ENCODE peak calls at places on chromosomes 2 and 18, in seven cellular contexts. H, Z, F, G, N, O and D are unnamed samples.

GRCh38 chr2:211766689-211767088 is 771.9 kb downstream of the ERBB4 start:
- DNase-seq in O (no peak), G (no peak), F (no peak), H (peak), N (peak), Z (no peak), D (no peak)

GRCh38 chr18:45793295-45793965 is 32.0 kb upstream of the SIGLEC15 start:
- DNase-seq in Z (no peak), N (no peak), F (no peak), H (no peak), G (no peak), O (no peak), D (no peak)

GRCh38 chr18:62287753-62288668 is 37.1 kb upstream of the TNFRSF11A start:
- DNase-seq in Z (no peak), G (no peak), N (no peak), F (no peak), H (no peak), O (no peak), D (no peak)

GRCh38 chr2:233513953-233514655 is 52.5 kb downstream of the USP40 start:
- DNase-seq in N (no peak), O (no peak), G (no peak), Z (no peak), H (peak), F (no peak), D (no peak)

GRCh38 chr2:26018184-26018716 is 15.6 kb upstream of the RAB10 start:
- DNase-seq in N (peak), O (no peak), G (peak), Z (peak), F (peak), H (peak), D (peak)

GRCh38 chr2:142880275-142880674 is 2.8 kb downstream of the KYNU start:
- DNase-seq in G (no peak), N (no peak), H (no peak), O (no peak), F (no peak), Z (no peak), D (no peak)

GRCh38 chr2:162688403-162688802 is 150.2 kb downstream of the KCNH7 start:
- DNase-seq in Z (no peak), O (no peak), H (no peak), N (no peak), F (no peak), G (no peak), D (no peak)

GRCh38 chr18:21134895-21135294 is 23.3 kb upstream of the ROCK1 start:
- DNase-seq in G (no peak), O (no peak), N (no peak), H (no peak), F (no peak), Z (no peak), D (no peak)

GRCh38 chr2:169363570-169364150 is 1.3 kb upstream of the LRP2 start:
- DNase-seq in O (no peak), Z (peak), G (no peak), H (no peak), F (peak), N (peak), D (no peak)

GRCh38 chr2:224145751-224146355 is 106.8 kb upstream of the SERPINE2 start:
- DNase-seq in G (no peak), Z (no peak), O (no peak), H (no peak), N (no peak), F (no peak), D (peak)

GRCh38 chr18:12904012-12904516 is 20.0 kb upstream of the PTPN2 start:
- DNase-seq in G (no peak), N (no peak), F (peak), H (no peak), Z (peak), O (no peak), D (no peak)

GRCh38 chr2:726158-726557 is 49.0 kb upstream of the TMEM18 start:
- DNase-seq in F (no peak), G (no peak), Z (no peak), N (no peak), O (no peak), H (no peak), D (no peak)

GRCh38 chr2:61943251-61943650 is 37.8 kb downstream of the COMMD1 start:
- DNase-seq in O (no peak), Z (no peak), H (no peak), N (no peak), G (no peak), F (no peak), D (no peak)

GRCh38 chr2:7795358-7796199 is 878.4 kb downstream of the RNF144A start:
- DNase-seq in H (no peak), N (no peak), O (no peak), F (no peak), Z (no peak), G (no peak), D (no peak)

GRCh38 chr18:74342416-74343043 is 26.9 kb downstream of the C18orf63 start:
- DNase-seq in N (no peak), O (no peak), F (peak), Z (no peak), G (no peak), H (peak), D (no peak)

GRCh38 chr18:5894613-5895299 is 566 bp downstream of the TMEM200C start:
- DNase-seq in G (peak), N (peak), Z (no peak), H (no peak), O (peak), F (no peak), D (no peak)

GRCh38 chr2:240553956-240554480 is 3.8 kb downstream of the ANKMY1 start:
- DNase-seq in F (no peak), H (no peak), N (no peak), O (no peak), Z (no peak), G (no peak), D (no peak)

GRCh38 chr2:183024701-183025100 is 13.6 kb downstream of the NCKAP1 start:
- DNase-seq in G (no peak), O (no peak), H (no peak), N (no peak), F (no peak), Z (no peak), D (no peak)

GRCh38 chr2:177724398-177725287 is 332.1 kb downstream of the AGPS start:
- DNase-seq in N (peak), H (peak), G (peak), F (peak), O (peak), Z (peak), D (peak)

GRCh38 chr2:229927817-229928321 is 5.6 kb downstream of the FBXO36 start:
- DNase-seq in G (no peak), Z (no peak), O (no peak), F (no peak), H (no peak), N (no peak), D (no peak)

GRCh38 chr2:85659324-85659981 is 8.5 kb downstream of the SFTPB start:
- DNase-seq in H (no peak), Z (no peak), F (no peak), G (peak), N (no peak), O (no peak), D (no peak)

GRCh38 chr2:207156451-207157161 is 9.1 kb downstream of the KLF7 start:
- DNase-seq in O (no peak), N (no peak), Z (no peak), G (no peak), H (no peak), F (no peak), D (no peak)

GRCh38 chr2:212943351-212943750 is 208.1 kb downstream of the IKZF2 start:
- DNase-seq in O (no peak), N (no peak), F (no peak), Z (no peak), H (no peak), G (no peak), D (no peak)

GRCh38 chr2:95333888-95334338 is 36.8 kb downstream of the KCNIP3 start:
- DNase-seq in Z (no peak), O (no peak), N (no peak), H (no peak), F (no peak), G (peak), D (peak)

GRCh38 chr18:49392352-49392751 is 68.1 kb downstream of the DYM start:
- DNase-seq in N (no peak), Z (no peak), O (no peak), F (no peak), G (no peak), H (no peak), D (no peak)

GRCh38 chr18:23099621-23100020 is 35.7 kb upstream of the CABLES1 start:
- DNase-seq in F (no peak), Z (no peak), H (peak), N (no peak), O (no peak), G (no peak), D (no peak)

GRCh38 chr2:9187620-9188214 is 18.9 kb upstream of the ASAP2 start:
- DNase-seq in Z (no peak), O (no peak), N (no peak), G (no peak), F (no peak), H (no peak), D (no peak)
- TF ChIP-seq POLR2A in Z (no peak), O (no peak), N (no peak), G (no peak), F (no peak), H (no peak), D (no peak)

DNA sequence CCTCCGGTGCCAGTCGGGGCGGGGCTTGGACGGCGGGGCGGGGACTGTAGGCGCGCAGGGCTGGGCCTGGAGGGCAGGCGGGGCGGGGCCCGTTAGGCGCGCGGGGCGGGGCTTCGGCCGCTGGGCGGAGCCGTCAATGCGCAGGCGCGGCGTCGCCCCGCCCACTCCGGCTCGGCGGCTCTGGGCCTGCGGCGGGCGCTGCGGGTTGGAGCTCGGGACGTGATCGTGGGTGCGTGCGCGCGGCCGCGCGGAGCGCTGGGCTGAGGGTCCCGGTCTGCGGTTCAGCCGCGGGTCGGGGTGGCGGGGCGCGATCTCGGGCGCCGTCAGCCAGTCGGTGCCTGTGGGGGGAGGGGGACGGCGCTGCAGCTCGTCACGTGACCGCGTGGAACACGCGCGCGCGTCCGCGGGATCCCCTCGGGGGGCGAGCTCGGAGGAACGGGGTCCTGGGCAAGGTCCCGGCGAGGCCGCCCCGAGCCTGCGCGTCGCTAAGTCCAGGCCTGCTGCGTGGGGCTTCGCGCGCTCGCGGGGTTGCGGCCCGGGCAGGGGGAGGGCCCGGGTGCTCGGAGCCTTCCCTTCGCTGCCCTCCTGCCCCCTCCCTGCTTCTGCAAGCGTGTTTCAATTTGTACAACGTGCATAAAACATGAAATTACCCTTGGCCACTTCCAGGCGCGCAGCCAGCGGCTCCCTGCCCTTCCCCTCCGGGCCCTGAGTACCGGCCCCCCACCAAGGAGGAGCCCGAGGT is at the start of gene D2HGDH:
- DNase-seq in F (peak), G (peak), H (peak), Z (peak), N (peak), O (peak), D (peak)
- TF ChIP-seq POLR2A in F (peak), G (no peak), H (no peak), Z (peak), N (peak), O (peak), D (peak)

DNA sequence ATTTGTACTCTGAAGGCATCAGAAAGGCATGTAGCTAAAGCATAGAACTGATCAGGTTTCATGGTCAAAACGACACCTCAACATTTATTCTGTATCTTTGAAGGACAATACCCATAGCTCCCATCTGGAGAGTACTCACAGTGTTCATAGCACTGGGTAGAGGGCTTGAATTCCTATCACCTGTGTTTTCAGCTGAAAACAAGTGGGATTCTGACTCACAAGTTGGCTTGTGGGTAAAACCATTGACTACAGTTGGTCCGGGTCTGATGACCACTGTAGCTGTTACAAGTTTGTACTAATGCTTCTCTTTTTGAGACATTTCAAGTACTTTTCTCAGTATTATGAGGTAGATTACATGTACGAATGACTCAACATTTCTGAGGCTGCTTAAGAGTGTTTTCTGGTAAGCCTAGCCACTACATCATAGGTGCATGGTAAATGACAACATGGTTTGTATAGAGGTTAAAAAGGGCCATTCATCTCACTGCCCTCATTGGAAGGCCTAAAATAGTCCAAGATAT is 68.6 kb upstream of the PELI1 start:
- DNase-seq in F (peak), H (no peak), O (no peak), N (no peak), G (no peak), Z (no peak), D (no peak)
- TF ChIP-seq POLR2A in F (no peak), H (no peak), O (no peak), N (no peak), G (no peak), Z (no peak), D (no peak)

GRCh38 chr2:38534746-38535403 is 67.9 kb downstream of the HNRNPLL start:
- DNase-seq in N (no peak), O (no peak), Z (no peak), F (no peak), G (peak), H (no peak), D (no peak)
- TF ChIP-seq POLR2A in N (no peak), O (no peak), Z (no peak), F (no peak), G (peak), H (no peak), D (no peak)

GRCh38 chr18:40313030-40313642 is 1641.9 kb upstream of the PIK3C3 start:
- DNase-seq in O (no peak), F (no peak), Z (no peak), H (no peak), N (no peak), G (no peak), D (no peak)
- TF ChIP-seq POLR2A in O (no peak), F (no peak), Z (no peak), H (no peak), N (no peak), G (no peak), D (no peak)

GRCh38 chr2:230949966-230950832 is 25.2 kb upstream of the GPR55 start:
- DNase-seq in H (peak), N (no peak), O (no peak), G (no peak), F (no peak), Z (no peak), D (no peak)

GRCh38 chr2:230950833-230951339 is 25.8 kb upstream of the GPR55 start:
- DNase-seq in H (peak), N (no peak), O (no peak), G (no peak), F (no peak), Z (no peak), D (no peak)

GRCh38 chr2:230946429-230947234 is 21.6 kb upstream of the GPR55 start:
- DNase-seq in H (peak), F (no peak), N (no peak), O (no peak), G (no peak), Z (no peak), D (no peak)

GRCh38 chr2:230947235-230947576 is 22.2 kb upstream of the GPR55 start:
- DNase-seq in O (no peak), H (no peak), Z (no peak), G (no peak), N (no peak), F (no peak), D (no peak)

DNA sequence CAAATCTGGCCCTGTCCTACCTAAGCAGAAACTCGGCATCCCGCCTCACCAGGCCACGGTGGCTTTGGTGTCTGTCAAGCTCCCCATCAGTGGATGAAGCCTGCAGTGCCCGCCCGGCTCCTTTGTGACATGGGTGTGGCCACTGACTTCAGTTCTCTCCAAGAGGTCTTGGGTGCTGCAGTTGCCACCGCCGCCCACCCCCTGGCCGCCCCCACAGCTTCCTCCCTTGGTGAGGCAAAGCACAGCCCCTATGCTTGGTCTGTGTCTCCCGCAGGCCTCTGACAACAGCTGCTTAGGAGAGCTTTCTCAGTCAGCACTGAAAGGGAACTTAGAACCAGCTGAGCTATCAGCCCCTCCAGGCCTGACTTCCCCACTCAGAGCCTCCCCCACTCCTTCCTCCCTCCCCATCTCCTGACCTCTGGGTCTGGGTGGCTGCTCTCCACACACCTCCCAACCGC is 22.9 kb upstream of the GPR55 start:
- DNase-seq in F (no peak), G (no peak), N (no peak), Z (no peak), O (peak), H (peak), D (no peak)
- TF ChIP-seq POLR2A in F (no peak), G (no peak), N (no peak), Z (no peak), O (peak), H (no peak), D (no peak)

DNA sequence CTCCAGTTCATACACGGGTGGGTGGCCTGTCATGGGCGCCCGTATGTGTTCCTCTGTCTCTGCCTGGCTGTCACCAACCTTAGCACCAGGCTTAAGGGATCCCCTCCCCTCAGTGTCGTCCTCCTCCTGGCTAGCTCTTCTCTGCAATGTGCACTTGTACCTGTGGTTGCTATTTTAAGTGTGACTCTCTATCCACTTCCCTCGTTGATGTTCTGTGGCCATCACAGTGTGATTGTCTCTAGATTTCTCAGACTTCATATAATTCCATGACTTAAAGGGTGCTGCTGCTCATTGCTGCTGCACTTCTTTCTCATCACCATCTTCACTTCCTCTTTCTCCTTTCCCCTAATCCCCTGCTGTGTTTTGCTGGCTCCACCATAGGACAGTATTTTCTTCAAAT is 143.4 kb downstream of the EML6 start:
- DNase-seq in H (no peak), Z (no peak), F (no peak), O (no peak), G (no peak), N (no peak), D (no peak)
- TF ChIP-seq POLR2A in H (no peak), Z (no peak), F (no peak), O (peak), G (no peak), N (no peak), D (no peak)

GRCh38 chr2:172172513-172173217 is 70.0 kb upstream of the DLX2 start:
- DNase-seq in O (peak), N (peak), G (peak), H (peak), Z (peak), F (peak), D (peak)
- TF ChIP-seq POLR2A in O (no peak), N (peak), G (no peak), H (no peak), Z (no peak), F (no peak), D (no peak)

GRCh38 chr2:237196866-237197618 is 111.4 kb downstream of the COPS8 start:
- DNase-seq in H (no peak), N (no peak), O (no peak), F (peak), G (peak), Z (no peak), D (peak)

GRCh38 chr2:237200462-237200861 is 114.8 kb downstream of the COPS8 start:
- DNase-seq in Z (no peak), N (peak), G (peak), O (no peak), F (no peak), H (no peak), D (no peak)

GRCh38 chr2:237199577-237199976 is 113.9 kb downstream of the COPS8 start:
- DNase-seq in G (peak), F (no peak), Z (no peak), H (no peak), O (no peak), N (no peak), D (no peak)

GRCh38 chr2:237199082-237199481 is 113.4 kb downstream of the COPS8 start:
- DNase-seq in G (peak), Z (no peak), F (no peak), H (no peak), O (no peak), N (no peak), D (no peak)

DNA sequence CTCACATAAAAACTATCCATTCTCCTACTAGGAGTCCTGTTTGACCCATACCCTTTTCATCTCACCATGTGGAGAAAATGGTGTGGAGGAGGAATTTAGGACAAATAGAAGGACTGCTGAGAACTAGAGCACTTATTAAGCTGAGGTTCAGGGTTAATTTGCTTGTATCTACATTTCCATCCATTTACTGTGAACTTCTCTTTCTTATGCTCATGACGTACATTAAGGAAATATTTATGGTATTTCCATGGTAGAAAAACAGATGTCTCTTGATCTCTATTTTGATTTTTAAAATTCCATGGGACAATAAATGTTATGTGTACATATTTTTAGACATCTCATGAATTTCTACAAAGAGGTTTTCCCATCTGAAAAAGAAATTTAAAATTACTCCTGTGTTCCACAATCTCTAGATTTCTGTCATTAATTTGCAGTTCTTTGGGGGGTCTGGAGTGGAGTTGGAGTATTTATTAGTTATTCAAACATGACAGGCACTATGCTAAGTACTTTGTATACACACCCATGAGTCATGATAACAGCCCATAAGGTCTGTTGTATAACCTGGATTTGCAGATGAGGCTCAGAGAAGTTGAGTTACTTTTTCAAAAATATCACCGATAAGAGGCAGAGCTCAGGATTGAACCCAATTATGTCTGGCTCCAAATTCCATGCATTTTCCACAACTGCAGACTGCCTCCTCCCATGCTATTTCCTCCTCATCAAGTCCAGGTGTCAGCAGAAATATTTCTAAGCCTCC is 112.6 kb downstream of the COPS8 start:
- DNase-seq in Z (no peak), O (no peak), G (no peak), N (no peak), F (no peak), H (no peak), D (no peak)
- TF ChIP-seq POLR2A in Z (no peak), O (no peak), G (no peak), N (no peak), F (no peak), H (no peak), D (no peak)